ENCODE peak calls at places on chromosome 14, in four cellular contexts. W is ELR; D is activated CD4-positive, alpha-beta T cell treated with anti-CD3 and anti-CD28 coated beads, Interleukin-2, amount 10 ng/mL, durations not matched to agents 7 days and 5 days; Y is activated CD8-positive, alpha-beta memory T cell treated with anti-CD3 and anti-CD28 coated beads for 4 hours. L is an unnamed sample.

GRCh38 chr14:76761198-76761848 is at the start of gene VASH1:
- DNase-seq in W (peak), D (peak), Y (peak), L (peak)

GRCh38 chr14:77270361-77271112 is 469 bp downstream of the NGB start:
- DNase-seq in W (no peak), D (no peak), Y (no peak), L (no peak)

GRCh38 chr14:78356406-78356805 is 186.2 kb downstream of the NRXN3 start:
- DNase-seq in W (no peak), D (no peak), Y (no peak), L (no peak)

GRCh38 chr14:58738189-58738836 is 100.6 kb downstream of the DACT1 start:
- DNase-seq in W (peak), D (no peak), Y (no peak), L (no peak)

GRCh38 chr14:99320621-99321235 is 48.7 kb upstream of the BCL11B start:
- DNase-seq in W (no peak), D (no peak), Y (no peak), L (no peak)

GRCh38 chr14:57329833-57330232 is 60.6 kb upstream of the NAA30 start:
- DNase-seq in W (no peak), D (no peak), Y (no peak), L (no peak)

GRCh38 chr14:77003960-77004710 is 24.4 kb downstream of the IRF2BPL start:
- DNase-seq in W (peak), D (no peak), Y (no peak), L (no peak)

GRCh38 chr14:52950898-52951729 is at the start of gene FERMT2:
- DNase-seq in W (peak), D (no peak), Y (no peak), L (no peak)

GRCh38 chr14:71486274-71486673 is 446.0 kb upstream of the RGS6 start:
- DNase-seq in W (no peak), D (no peak), Y (no peak), L (no peak)

L was measured in activated CD8-positive, alpha-beta T cell treated with anti-CD3 and anti-CD28 coated beads, Interleukin-2, amount 10 ng/mL, durations not matched to agents 7 days and 5 days.